ENCODE peak calls at places on chromosomes 7 and 10, in eight cellular contexts. One of them, this sample, is unnamed.

GRCh38 chr7:94276797-94277196 is 117.9 kb upstream of the COL1A2 start:
- DNase-seq in ovary: no peak
- DNase-seq in AG04449: no peak
- DNase-seq in body of pancreas: peak
- DNase-seq in Panc1: no peak
- DNase-seq in A549: peak
- DNase-seq in fibroblast of mammary gland: peak
- DNase-seq in endothelial cell of umbilical vein: peak
- DNase-seq in this sample: peak

GRCh38 chr10:116521424-116522305 is 24.1 kb upstream of the PNLIP start:
- DNase-seq in AG04449: no peak
- DNase-seq in fibroblast of mammary gland: peak
- DNase-seq in ovary: no peak
- DNase-seq in Panc1: peak
- DNase-seq in body of pancreas: peak
- DNase-seq in endothelial cell of umbilical vein: peak
- DNase-seq in A549: peak
- DNase-seq in this sample: peak

GRCh38 chr10:97179731-97180366 is 5.9 kb downstream of the SLIT1 start:
- DNase-seq in fibroblast of mammary gland: no peak
- DNase-seq in AG04449: no peak
- DNase-seq in Panc1: no peak
- DNase-seq in body of pancreas: no peak
- DNase-seq in A549: no peak
- DNase-seq in ovary: peak
- DNase-seq in endothelial cell of umbilical vein: no peak
- DNase-seq in this sample: no peak

GRCh38 chr7:128737867-128738390 is 1.2 kb upstream of the CALU start:
- DNase-seq in ovary: no peak
- DNase-seq in body of pancreas: no peak
- DNase-seq in fibroblast of mammary gland: peak
- DNase-seq in A549: peak
- DNase-seq in AG04449: no peak
- DNase-seq in Panc1: no peak
- DNase-seq in endothelial cell of umbilical vein: peak
- DNase-seq in this sample: peak

GRCh38 chr7:1675036-1675671 is 5.1 kb downstream of the ELFN1 start:
- DNase-seq in ovary: no peak
- DNase-seq in A549: no peak
- DNase-seq in endothelial cell of umbilical vein: no peak
- DNase-seq in Panc1: no peak
- DNase-seq in AG04449: no peak
- DNase-seq in body of pancreas: no peak
- DNase-seq in fibroblast of mammary gland: no peak
- DNase-seq in this sample: no peak

GRCh38 chr10:103507235-103508191 is 14.0 kb downstream of the NEURL1 start:
- DNase-seq in fibroblast of mammary gland: no peak
- DNase-seq in Panc1: no peak
- DNase-seq in ovary: no peak
- DNase-seq in endothelial cell of umbilical vein: no peak
- DNase-seq in AG04449: no peak
- DNase-seq in body of pancreas: peak
- DNase-seq in A549: no peak
- DNase-seq in this sample: no peak

GRCh38 chr10:69406816-69407580 is 9.7 kb downstream of the TACR2 start:
- DNase-seq in AG04449: no peak
- DNase-seq in ovary: no peak
- DNase-seq in endothelial cell of umbilical vein: no peak
- DNase-seq in Panc1: no peak
- DNase-seq in body of pancreas: no peak
- DNase-seq in fibroblast of mammary gland: no peak
- DNase-seq in A549: no peak
- DNase-seq in this sample: no peak

GRCh38 chr7:4934419-4935025 is 24.5 kb downstream of the MMD2 start:
- DNase-seq in body of pancreas: no peak
- DNase-seq in Panc1: no peak
- DNase-seq in ovary: no peak
- DNase-seq in A549: no peak
- DNase-seq in AG04449: no peak
- DNase-seq in fibroblast of mammary gland: no peak
- DNase-seq in endothelial cell of umbilical vein: no peak
- DNase-seq in this sample: no peak

GRCh38 chr7:91609525-91609924 is 271.0 kb downstream of the MTERF1 start:
- DNase-seq in fibroblast of mammary gland: peak
- DNase-seq in endothelial cell of umbilical vein: no peak
- DNase-seq in Panc1: no peak
- DNase-seq in A549: no peak
- DNase-seq in body of pancreas: no peak
- DNase-seq in ovary: no peak
- DNase-seq in AG04449: no peak
- DNase-seq in this sample: no peak

DNA sequence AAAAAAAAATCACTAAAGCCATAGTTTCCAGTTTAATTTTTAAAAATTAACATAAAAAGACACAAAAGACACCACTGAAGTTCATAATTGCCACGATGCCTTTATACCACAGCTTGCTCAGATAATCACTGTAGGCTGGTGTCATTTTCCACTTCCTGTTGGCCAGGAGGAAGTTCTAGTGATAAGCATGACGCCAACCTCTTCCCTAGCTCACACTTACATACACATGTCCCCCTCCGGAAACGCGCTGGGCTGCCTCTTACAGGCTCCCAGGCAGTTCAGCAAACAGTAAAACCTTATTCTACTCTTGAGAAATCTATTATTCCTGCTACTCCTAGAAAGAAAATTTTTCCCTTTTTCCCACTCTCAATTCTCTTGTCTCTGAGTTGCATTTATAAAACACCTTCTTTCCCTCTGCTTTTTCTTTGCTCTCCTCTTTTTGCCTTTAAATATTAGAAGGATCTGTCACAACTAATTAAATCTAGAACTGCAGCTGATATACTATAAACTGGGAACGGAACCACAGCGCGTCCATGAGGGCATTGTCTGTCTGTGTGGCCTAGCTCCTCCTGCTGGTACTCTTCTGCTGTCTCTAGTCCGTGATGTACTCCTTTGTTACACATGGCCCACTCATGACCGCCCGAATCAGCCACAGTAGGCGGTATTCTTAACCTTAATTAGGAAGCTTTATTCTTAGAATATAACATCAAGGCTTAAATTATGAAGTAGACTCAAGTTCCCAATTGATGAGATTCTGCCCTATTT is 664.9 kb downstream of the CNTNAP2 start:
- DNase-seq in fibroblast of mammary gland: no peak
- DNase-seq in endothelial cell of umbilical vein: no peak
- DNase-seq in body of pancreas: no peak
- DNase-seq in Panc1: no peak
- DNase-seq in AG04449: no peak
- DNase-seq in A549: no peak
- DNase-seq in ovary: no peak
- DNase-seq in this sample: peak
- TF ChIP-seq CTCF in fibroblast of mammary gland: no peak
- TF ChIP-seq CTCF in endothelial cell of umbilical vein: no peak
- TF ChIP-seq CTCF in body of pancreas: no peak
- TF ChIP-seq CTCF in Panc1: no peak
- TF ChIP-seq CTCF in AG04449: no peak
- TF ChIP-seq CTCF in A549: no peak
- TF ChIP-seq CTCF in ovary: no peak
- TF ChIP-seq CTCF in this sample: no peak

GRCh38 chr10:6591668-6592067 is 11.6 kb upstream of the PRKCQ start:
- DNase-seq in fibroblast of mammary gland: no peak
- DNase-seq in endothelial cell of umbilical vein: no peak
- DNase-seq in AG04449: no peak
- DNase-seq in ovary: no peak
- DNase-seq in body of pancreas: no peak
- DNase-seq in A549: no peak
- DNase-seq in Panc1: no peak
- DNase-seq in this sample: no peak
- H3K4me3 ChIP-seq in fibroblast of mammary gland: no peak
- H3K4me3 ChIP-seq in endothelial cell of umbilical vein: no peak
- H3K4me3 ChIP-seq in AG04449: no peak
- H3K4me3 ChIP-seq in ovary: no peak
- H3K4me3 ChIP-seq in body of pancreas: no peak
- H3K4me3 ChIP-seq in A549: no peak
- H3K4me3 ChIP-seq in Panc1: no peak
- H3K4me3 ChIP-seq in this sample: no peak

DNA sequence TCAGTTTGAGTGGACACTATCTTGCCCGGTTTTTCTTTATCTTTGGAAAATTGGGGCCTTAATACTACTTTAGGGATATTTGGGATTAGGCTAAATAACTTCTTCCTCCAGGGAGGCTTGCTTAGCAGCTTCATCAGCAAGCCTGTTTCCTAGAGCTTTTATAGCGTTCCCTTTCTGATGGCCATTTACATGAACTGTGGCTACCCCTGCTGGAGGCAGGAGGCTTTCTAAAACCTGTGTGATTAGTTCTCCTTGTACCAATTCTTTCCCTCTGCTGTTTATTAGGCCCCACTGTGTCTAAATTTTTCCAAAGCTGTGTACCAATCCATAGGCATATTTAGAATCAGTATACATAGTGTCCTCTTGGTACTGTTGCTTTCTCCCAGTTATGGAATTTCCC is 61.7 kb upstream of the CNTNAP2 start:
- DNase-seq in AG04449: no peak
- DNase-seq in ovary: no peak
- DNase-seq in A549: no peak
- DNase-seq in fibroblast of mammary gland: no peak
- DNase-seq in Panc1: no peak
- DNase-seq in body of pancreas: no peak
- DNase-seq in endothelial cell of umbilical vein: no peak
- DNase-seq in this sample: no peak
- TF ChIP-seq CTCF in AG04449: no peak
- TF ChIP-seq CTCF in ovary: no peak
- TF ChIP-seq CTCF in A549: no peak
- TF ChIP-seq CTCF in fibroblast of mammary gland: no peak
- TF ChIP-seq CTCF in Panc1: no peak
- TF ChIP-seq CTCF in body of pancreas: no peak
- TF ChIP-seq CTCF in endothelial cell of umbilical vein: no peak
- TF ChIP-seq CTCF in this sample: no peak

GRCh38 chr7:82012453-82012852 is 242.6 kb upstream of the HGF start:
- DNase-seq in fibroblast of mammary gland: no peak
- DNase-seq in Panc1: no peak
- DNase-seq in body of pancreas: no peak
- DNase-seq in endothelial cell of umbilical vein: no peak
- DNase-seq in AG04449: no peak
- DNase-seq in ovary: no peak
- DNase-seq in A549: no peak
- DNase-seq in this sample: peak
- H3K4me3 ChIP-seq in fibroblast of mammary gland: no peak
- H3K4me3 ChIP-seq in Panc1: no peak
- H3K4me3 ChIP-seq in body of pancreas: no peak
- H3K4me3 ChIP-seq in endothelial cell of umbilical vein: no peak
- H3K4me3 ChIP-seq in AG04449: no peak
- H3K4me3 ChIP-seq in ovary: no peak
- H3K4me3 ChIP-seq in A549: no peak
- H3K4me3 ChIP-seq in this sample: no peak

GRCh38 chr10:20630092-20630643 is 266.9 kb downstream of the NEBL start:
- DNase-seq in endothelial cell of umbilical vein: no peak
- DNase-seq in fibroblast of mammary gland: no peak
- DNase-seq in Panc1: no peak
- DNase-seq in body of pancreas: no peak
- DNase-seq in ovary: no peak
- DNase-seq in AG04449: no peak
- DNase-seq in A549: no peak
- DNase-seq in this sample: no peak

GRCh38 chr10:20635545-20635944 is 261.6 kb downstream of the NEBL start:
- DNase-seq in endothelial cell of umbilical vein: no peak
- DNase-seq in ovary: no peak
- DNase-seq in A549: no peak
- DNase-seq in fibroblast of mammary gland: no peak
- DNase-seq in body of pancreas: no peak
- DNase-seq in AG04449: no peak
- DNase-seq in Panc1: no peak
- DNase-seq in this sample: no peak

GRCh38 chr10:20634841-20635240 is 262.3 kb downstream of the NEBL start:
- DNase-seq in Panc1: no peak
- DNase-seq in A549: no peak
- DNase-seq in ovary: no peak
- DNase-seq in fibroblast of mammary gland: peak
- DNase-seq in body of pancreas: no peak
- DNase-seq in endothelial cell of umbilical vein: no peak
- DNase-seq in AG04449: no peak
- DNase-seq in this sample: no peak

GRCh38 chr10:20631229-20631628 is 265.9 kb downstream of the NEBL start:
- DNase-seq in body of pancreas: no peak
- DNase-seq in A549: no peak
- DNase-seq in fibroblast of mammary gland: no peak
- DNase-seq in Panc1: no peak
- DNase-seq in ovary: no peak
- DNase-seq in endothelial cell of umbilical vein: no peak
- DNase-seq in AG04449: no peak
- DNase-seq in this sample: no peak

DNA sequence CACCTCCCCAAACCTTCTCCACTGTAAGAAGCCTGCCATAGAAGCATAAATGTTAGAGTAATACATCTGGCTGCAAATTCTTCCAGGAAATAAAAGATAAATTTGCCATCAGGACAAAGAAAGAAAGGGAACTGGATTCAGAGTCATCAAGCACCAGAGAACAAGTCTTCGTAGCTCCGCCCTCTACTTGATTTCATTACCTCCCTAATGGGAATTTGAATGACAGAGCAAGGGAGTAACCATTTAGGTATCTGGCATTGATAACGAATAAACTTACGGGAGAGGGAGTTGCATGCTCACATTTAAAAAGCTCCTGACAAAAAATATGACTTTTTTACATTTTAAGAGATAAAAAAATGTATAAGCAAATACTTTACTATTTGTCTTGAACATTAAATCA is 263.4 kb downstream of the NEBL start:
- DNase-seq in fibroblast of mammary gland: no peak
- DNase-seq in body of pancreas: no peak
- DNase-seq in AG04449: no peak
- DNase-seq in Panc1: no peak
- DNase-seq in A549: no peak
- DNase-seq in endothelial cell of umbilical vein: no peak
- DNase-seq in ovary: no peak
- DNase-seq in this sample: no peak
- TF ChIP-seq CTCF in fibroblast of mammary gland: no peak
- TF ChIP-seq CTCF in body of pancreas: no peak
- TF ChIP-seq CTCF in AG04449: no peak
- TF ChIP-seq CTCF in Panc1: no peak
- TF ChIP-seq CTCF in A549: no peak
- TF ChIP-seq CTCF in endothelial cell of umbilical vein: no peak
- TF ChIP-seq CTCF in ovary: no peak
- TF ChIP-seq CTCF in this sample: no peak

GRCh38 chr10:100186813-100187212 is 984 bp upstream of the ERLIN1 start:
- DNase-seq in Panc1: no peak
- DNase-seq in fibroblast of mammary gland: peak
- DNase-seq in endothelial cell of umbilical vein: no peak
- DNase-seq in AG04449: no peak
- DNase-seq in ovary: peak
- DNase-seq in body of pancreas: no peak
- DNase-seq in A549: peak
- DNase-seq in this sample: no peak
- H3K4me3 ChIP-seq in Panc1: peak
- H3K4me3 ChIP-seq in fibroblast of mammary gland: peak
- H3K4me3 ChIP-seq in endothelial cell of umbilical vein: peak
- H3K4me3 ChIP-seq in AG04449: peak
- H3K4me3 ChIP-seq in ovary: peak
- H3K4me3 ChIP-seq in body of pancreas: peak
- H3K4me3 ChIP-seq in A549: peak
- H3K4me3 ChIP-seq in this sample: peak

DNA sequence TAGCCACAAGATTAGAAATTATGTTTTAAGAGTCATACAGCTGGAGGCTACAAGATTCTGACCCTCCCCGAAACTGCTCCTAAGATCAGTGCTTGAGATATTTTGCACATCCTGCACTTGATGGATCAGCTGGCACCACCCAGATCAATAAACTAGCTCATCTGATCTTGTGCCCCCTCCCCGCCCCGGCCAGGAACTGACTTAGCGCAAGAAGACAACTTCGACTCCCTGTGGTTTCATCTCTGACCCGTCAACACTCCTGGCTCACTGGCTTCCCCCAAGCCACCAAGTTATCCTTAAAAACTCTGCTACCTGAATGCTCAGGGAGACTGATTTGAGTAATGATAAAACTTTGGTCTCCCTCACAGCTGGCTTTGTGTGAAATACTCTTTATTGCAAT is 73.5 kb upstream of the NPSR1 start:
- DNase-seq in ovary: no peak
- DNase-seq in AG04449: no peak
- DNase-seq in body of pancreas: no peak
- DNase-seq in A549: no peak
- DNase-seq in endothelial cell of umbilical vein: no peak
- DNase-seq in fibroblast of mammary gland: no peak
- DNase-seq in Panc1: no peak
- DNase-seq in this sample: no peak
- TF ChIP-seq CTCF in ovary: no peak
- TF ChIP-seq CTCF in AG04449: no peak
- TF ChIP-seq CTCF in body of pancreas: no peak
- TF ChIP-seq CTCF in A549: no peak
- TF ChIP-seq CTCF in endothelial cell of umbilical vein: no peak
- TF ChIP-seq CTCF in fibroblast of mammary gland: no peak
- TF ChIP-seq CTCF in Panc1: no peak
- TF ChIP-seq CTCF in this sample: no peak